ENCODE peak calls at places on chromosomes 7 and 10, in four cellular contexts. P, B, E and X are unnamed samples.

GRCh38 chr7:74655785-74656420 is 1.6 kb upstream of the GTF2I start:
- DNase-seq in B (no peak), E (no peak), P (no peak), X (no peak)

GRCh38 chr7:149780056-149780455 is 6.7 kb upstream of the ZNF467 start:
- DNase-seq in P (no peak), B (no peak), E (no peak), X (no peak)

GRCh38 chr7:158702944-158703343 is 1.7 kb downstream of the NCAPG2 start:
- DNase-seq in B (no peak), P (no peak), E (no peak), X (no peak)

GRCh38 chr7:131131746-131132431 is 195.8 kb upstream of the MKLN1 start:
- DNase-seq in E (no peak), B (no peak), P (no peak), X (no peak)

GRCh38 chr10:93437000-93437945 is 44.9 kb downstream of the MYOF start:
- DNase-seq in B (no peak), E (peak), P (peak), X (no peak)

GRCh38 chr10:97708976-97709745 is 4.4 kb upstream of the MARVELD1 start:
- DNase-seq in E (peak), B (peak), P (peak), X (peak)

GRCh38 chr7:75531359-75531821 is 39.3 kb downstream of the SPDYE5 start:
- DNase-seq in P (peak), B (no peak), E (no peak), X (no peak)

GRCh38 chr10:124539935-124540641 is 78.5 kb downstream of the LHPP start:
- DNase-seq in E (no peak), B (peak), P (peak), X (peak)

GRCh38 chr7:138549082-138549481 is 89.0 kb downstream of the TRIM24 start:
- DNase-seq in P (no peak), B (no peak), E (no peak), X (no peak)

GRCh38 chr10:79938728-79939380 is 10.1 kb downstream of the SFTPD start:
- DNase-seq in P (no peak), B (peak), E (no peak), X (no peak)

GRCh38 chr10:127535802-127536515 is 13.2 kb upstream of the NPS start:
- DNase-seq in B (no peak), E (no peak), P (no peak), X (no peak)

GRCh38 chr10:71795248-71795647 is 21.9 kb upstream of the VSIR start:
- DNase-seq in B (no peak), P (peak), E (no peak), X (no peak)

GRCh38 chr10:123496336-123496735 is 169.8 kb upstream of the GPR26 start:
- DNase-seq in E (no peak), P (no peak), B (no peak), X (no peak)

GRCh38 chr10:71569775-71570588 is 149.6 kb downstream of the C10orf105 start:
- DNase-seq in E (peak), B (peak), P (peak), X (peak)

GRCh38 chr7:148118371-148118770 is 472.2 kb upstream of the C7orf33 start:
- DNase-seq in E (no peak), P (no peak), B (no peak), X (no peak)

GRCh38 chr7:140358771-140359095 is 39.6 kb downstream of the SLC37A3 start:
- DNase-seq in E (no peak), B (no peak), P (no peak), X (no peak)

GRCh38 chr10:49761789-49762565 is at the start of gene OGDHL:
- DNase-seq in P (peak), E (no peak), B (no peak), X (peak)

GRCh38 chr10:17428616-17429097 is 25.7 kb downstream of the ST8SIA6 start:
- DNase-seq in B (peak), P (no peak), E (no peak), X (no peak)

GRCh38 chr7:94100723-94101345 is 96.7 kb upstream of the BET1 start:
- DNase-seq in P (no peak), B (no peak), E (no peak), X (no peak)

GRCh38 chr7:134789967-134790685 is 10.7 kb downstream of the CALD1 start:
- DNase-seq in E (no peak), B (no peak), P (peak), X (no peak)

GRCh38 chr7:151729521-151729921 is 147.4 kb downstream of the PRKAG2 start:
- DNase-seq in B (no peak), P (no peak), E (no peak), X (no peak)

GRCh38 chr10:77925795-77926565 is 575 bp downstream of the DLG5 start:
- DNase-seq in E (no peak), B (no peak), P (peak), X (peak)

GRCh38 chr10:132296671-132297443 is 10.9 kb downstream of the STK32C start:
- DNase-seq in E (no peak), B (no peak), P (no peak), X (no peak)

GRCh38 chr10:3666525-3667302 is 118.3 kb downstream of the KLF6 start:
- DNase-seq in B (peak), E (no peak), P (no peak), X (no peak)

GRCh38 chr7:112129655-112130323 is 76.4 kb downstream of the DOCK4 start:
- DNase-seq in B (no peak), P (peak), E (no peak), X (no peak)